ENCODE peak calls at places on chromosomes 16 and 17, in eight cellular contexts. R is AG10803; L is kidney glomerular epithelial cell; T is stimulated activated CD4-positive, alpha-beta T cell treated with anti-CD3 and anti-CD28 coated beads, Interleukin-1b, Interleukin-23, amount 100 ng/mL, for 4 hours; H is thoracic aorta; Q is NCI-H1436; I is GM12891; F is SK-MEL-5. X is an unnamed sample.

GRCh38 chr16:78528265-78528664 is 428.8 kb downstream of the WWOX start:
- DNase-seq in R (no peak), L (no peak), T (no peak), H (no peak), Q (no peak), I (no peak), F (no peak), X (no peak)

GRCh38 chr16:14289692-14290340 is 218.7 kb downstream of the MRTFB start:
- DNase-seq in R (peak; percentile 8), L (peak; percentile 10), T (no peak), H (no peak), Q (no peak), I (no peak), F (peak; percentile 65), X (peak; percentile 29)

GRCh38 chr16:17497648-17498047 is 26.9 kb upstream of the XYLT1 start:
- DNase-seq in R (peak; percentile 70), L (no peak), T (no peak), H (no peak), Q (no peak), I (no peak), F (no peak), X (no peak)

GRCh38 chr16:65406076-65406475 is 284.2 kb upstream of the CDH11 start:
- DNase-seq in R (peak; percentile 78), L (no peak), T (no peak), H (no peak), Q (no peak), I (no peak), F (no peak), X (no peak)

GRCh38 chr16:27670071-27670825 is 120.3 kb downstream of the KATNIP start:
- DNase-seq in R (no peak), L (no peak), T (no peak), H (no peak), Q (no peak), I (no peak), F (no peak), X (no peak)

GRCh38 chr17:50766222-50767023 is 895 bp downstream of the ANKRD40CL start:
- DNase-seq in R (no peak), L (no peak), T (no peak), H (no peak), Q (no peak), I (no peak), F (no peak), X (no peak)

GRCh38 chr17:76565728-76566612 is 19.7 kb downstream of the ST6GALNAC2 start:
- DNase-seq in R (no peak), L (no peak), T (no peak), H (no peak), Q (no peak), I (no peak), F (peak; percentile 54), X (no peak)

GRCh38 chr16:60337671-60338070 is 1603.6 kb upstream of the GOT2 start:
- DNase-seq in R (no peak), L (no peak), T (no peak), H (no peak), Q (no peak), I (no peak), F (no peak), X (no peak)

GRCh38 chr16:72739577-72739976 is 308.4 kb downstream of the ZFHX3 start:
- DNase-seq in R (peak; percentile 74), L (peak; percentile 63), T (no peak), H (no peak), Q (no peak), I (no peak), F (no peak), X (peak; percentile 10)

GRCh38 chr17:27379863-27380533 is 76.2 kb upstream of the KSR1 start:
- DNase-seq in R (peak; percentile 52), L (peak; percentile 28), T (no peak), H (no peak), Q (no peak), I (no peak), F (no peak), X (peak; percentile 33)

GRCh38 chr17:49290690-49291326 is 60.2 kb upstream of the PHOSPHO1 start:
- DNase-seq in R (peak; percentile 25), L (peak; percentile 14), T (peak; percentile 4), H (no peak), Q (peak; percentile 1), I (no peak), F (peak; percentile 66), X (peak; percentile 32)

GRCh38 chr17:49193513-49194296 is 16.7 kb downstream of the GNGT2 start:
- DNase-seq in R (peak; percentile 50), L (peak; percentile 98), T (no peak), H (no peak), Q (peak; percentile 43), I (no peak), F (peak; percentile 72), X (peak; percentile 90)

GRCh38 chr16:88691924-88692560 is 5.7 kb upstream of the SNAI3 start:
- DNase-seq in R (no peak), L (no peak), T (no peak), H (no peak), Q (no peak), I (no peak), F (no peak), X (no peak)

GRCh38 chr16:46583036-46583435 is 38.1 kb downstream of the SHCBP1 start:
- DNase-seq in R (no peak), L (no peak), T (no peak), H (no peak), Q (no peak), I (no peak), F (no peak), X (no peak)

GRCh38 chr17:37741334-37742113 is 3.3 kb downstream of the HNF1B start:
- DNase-seq in R (no peak), L (no peak), T (no peak), H (no peak), Q (no peak), I (no peak), F (no peak), X (no peak)

GRCh38 chr17:30472238-30472890 is 4.8 kb upstream of the GOSR1 start:
- DNase-seq in R (peak; percentile 9), L (no peak), T (no peak), H (no peak), Q (peak; percentile 20), I (no peak), F (no peak), X (no peak)

GRCh38 chr17:78759969-78760352 is 22.1 kb downstream of the CYTH1 start:
- DNase-seq in R (no peak), L (no peak), T (no peak), H (no peak), Q (no peak), I (no peak), F (no peak), X (no peak)

GRCh38 chr16:2904100-2904921 is 7.4 kb upstream of the FLYWCH1 start:
- DNase-seq in R (peak; percentile 82), L (peak; percentile 61), T (peak; percentile 57), H (peak; percentile 47), Q (peak; percentile 68), I (peak; percentile 92), F (peak; percentile 82), X (peak; percentile 81)

GRCh38 chr17:45942284-45942683 is 47.9 kb downstream of the MAPT start:
- DNase-seq in R (peak; percentile 9), L (no peak), T (no peak), H (peak; percentile 57), Q (no peak), I (no peak), F (peak; percentile 88), X (no peak)

GRCh38 chr16:85473909-85474640 is 139.0 kb upstream of the GSE1 start:
- DNase-seq in R (peak; percentile 54), L (no peak), T (no peak), H (no peak), Q (no peak), I (no peak), F (no peak), X (no peak)

X was measured in SW480.